ENCODE peak calls at places on chromosomes 11 and 22, in eight cellular contexts. One of them, this sample, is unnamed.

GRCh38 chr11:121575250-121575962 is 122.6 kb upstream of the SORL1-AS1 start:
- DNase-seq in GM18507: no peak
- DNase-seq in psoas muscle: peak
- DNase-seq in AG04449: no peak
- DNase-seq in mucosa of descending colon: peak
- DNase-seq in stimulated activated CD8-positive, alpha-beta memory T cell treated with anti-CD3 and anti-CD28 coated beads, Interleukin-7, amount 100 ng/mL, for 4 hours: no peak
- DNase-seq in progenitor cell of endocrine pancreas: no peak
- DNase-seq in mesendoderm: no peak
- DNase-seq in this sample: peak

GRCh38 chr22:20550851-20551744 is 43.7 kb downstream of the MED15 start:
- DNase-seq in GM18507: no peak
- DNase-seq in psoas muscle: peak
- DNase-seq in AG04449: no peak
- DNase-seq in mucosa of descending colon: no peak
- DNase-seq in stimulated activated CD8-positive, alpha-beta memory T cell treated with anti-CD3 and anti-CD28 coated beads, Interleukin-7, amount 100 ng/mL, for 4 hours: peak
- DNase-seq in progenitor cell of endocrine pancreas: no peak
- DNase-seq in mesendoderm: no peak
- DNase-seq in this sample: no peak

GRCh38 chr11:61654397-61654829 is 25.8 kb upstream of the DAGLA start:
- DNase-seq in GM18507: no peak
- DNase-seq in psoas muscle: peak
- DNase-seq in AG04449: no peak
- DNase-seq in mucosa of descending colon: peak
- DNase-seq in stimulated activated CD8-positive, alpha-beta memory T cell treated with anti-CD3 and anti-CD28 coated beads, Interleukin-7, amount 100 ng/mL, for 4 hours: no peak
- DNase-seq in progenitor cell of endocrine pancreas: no peak
- DNase-seq in mesendoderm: no peak
- DNase-seq in this sample: no peak

GRCh38 chr11:3942160-3942955 is 86.9 kb downstream of the STIM1 start:
- DNase-seq in GM18507: no peak
- DNase-seq in psoas muscle: no peak
- DNase-seq in AG04449: no peak
- DNase-seq in mucosa of descending colon: no peak
- DNase-seq in stimulated activated CD8-positive, alpha-beta memory T cell treated with anti-CD3 and anti-CD28 coated beads, Interleukin-7, amount 100 ng/mL, for 4 hours: no peak
- DNase-seq in progenitor cell of endocrine pancreas: no peak
- DNase-seq in mesendoderm: no peak
- DNase-seq in this sample: no peak

GRCh38 chr11:69295995-69296889 is 2.3 kb downstream of the MYEOV start:
- DNase-seq in GM18507: no peak
- DNase-seq in psoas muscle: peak
- DNase-seq in AG04449: no peak
- DNase-seq in mucosa of descending colon: peak
- DNase-seq in stimulated activated CD8-positive, alpha-beta memory T cell treated with anti-CD3 and anti-CD28 coated beads, Interleukin-7, amount 100 ng/mL, for 4 hours: no peak
- DNase-seq in progenitor cell of endocrine pancreas: no peak
- DNase-seq in mesendoderm: no peak
- DNase-seq in this sample: no peak

GRCh38 chr11:130407978-130408377 is 20.4 kb downstream of the ADAMTS8 start:
- DNase-seq in GM18507: no peak
- DNase-seq in psoas muscle: peak
- DNase-seq in AG04449: peak
- DNase-seq in mucosa of descending colon: no peak
- DNase-seq in stimulated activated CD8-positive, alpha-beta memory T cell treated with anti-CD3 and anti-CD28 coated beads, Interleukin-7, amount 100 ng/mL, for 4 hours: no peak
- DNase-seq in progenitor cell of endocrine pancreas: no peak
- DNase-seq in mesendoderm: no peak
- DNase-seq in this sample: no peak

GRCh38 chr11:36350137-36350513 is 54.0 kb downstream of the PRR5L start:
- DNase-seq in GM18507: no peak
- DNase-seq in psoas muscle: no peak
- DNase-seq in AG04449: no peak
- DNase-seq in mucosa of descending colon: no peak
- DNase-seq in stimulated activated CD8-positive, alpha-beta memory T cell treated with anti-CD3 and anti-CD28 coated beads, Interleukin-7, amount 100 ng/mL, for 4 hours: peak
- DNase-seq in progenitor cell of endocrine pancreas: no peak
- DNase-seq in mesendoderm: no peak
- DNase-seq in this sample: no peak

GRCh38 chr22:24434472-24435322 is 7.3 kb downstream of the ADORA2A start:
- DNase-seq in GM18507: no peak
- DNase-seq in psoas muscle: no peak
- DNase-seq in AG04449: no peak
- DNase-seq in mucosa of descending colon: peak
- DNase-seq in stimulated activated CD8-positive, alpha-beta memory T cell treated with anti-CD3 and anti-CD28 coated beads, Interleukin-7, amount 100 ng/mL, for 4 hours: peak
- DNase-seq in progenitor cell of endocrine pancreas: no peak
- DNase-seq in mesendoderm: no peak
- DNase-seq in this sample: no peak

GRCh38 chr11:13883042-13883441 is 79.5 kb upstream of the SPON1 start:
- DNase-seq in GM18507: no peak
- DNase-seq in psoas muscle: no peak
- DNase-seq in AG04449: no peak
- DNase-seq in mucosa of descending colon: no peak
- DNase-seq in stimulated activated CD8-positive, alpha-beta memory T cell treated with anti-CD3 and anti-CD28 coated beads, Interleukin-7, amount 100 ng/mL, for 4 hours: no peak
- DNase-seq in progenitor cell of endocrine pancreas: no peak
- DNase-seq in mesendoderm: no peak
- DNase-seq in this sample: no peak

GRCh38 chr11:70205766-70206165 is 2.7 kb downstream of the FADD start:
- DNase-seq in GM18507: no peak
- DNase-seq in psoas muscle: no peak
- DNase-seq in AG04449: no peak
- DNase-seq in mucosa of descending colon: no peak
- DNase-seq in stimulated activated CD8-positive, alpha-beta memory T cell treated with anti-CD3 and anti-CD28 coated beads, Interleukin-7, amount 100 ng/mL, for 4 hours: no peak
- DNase-seq in progenitor cell of endocrine pancreas: no peak
- DNase-seq in mesendoderm: peak
- DNase-seq in this sample: no peak

GRCh38 chr11:125429174-125429707 is 66.8 kb downstream of the FEZ1 start:
- DNase-seq in GM18507: peak
- DNase-seq in psoas muscle: peak
- DNase-seq in AG04449: no peak
- DNase-seq in mucosa of descending colon: peak
- DNase-seq in stimulated activated CD8-positive, alpha-beta memory T cell treated with anti-CD3 and anti-CD28 coated beads, Interleukin-7, amount 100 ng/mL, for 4 hours: peak
- DNase-seq in progenitor cell of endocrine pancreas: peak
- DNase-seq in mesendoderm: peak
- DNase-seq in this sample: no peak

GRCh38 chr22:43862074-43862881 is at the start of gene SULT4A1:
- DNase-seq in GM18507: no peak
- DNase-seq in psoas muscle: no peak
- DNase-seq in AG04449: no peak
- DNase-seq in mucosa of descending colon: no peak
- DNase-seq in stimulated activated CD8-positive, alpha-beta memory T cell treated with anti-CD3 and anti-CD28 coated beads, Interleukin-7, amount 100 ng/mL, for 4 hours: no peak
- DNase-seq in progenitor cell of endocrine pancreas: no peak
- DNase-seq in mesendoderm: peak
- DNase-seq in this sample: no peak

GRCh38 chr22:27137809-27138400 is 480.5 kb downstream of the MIAT start:
- DNase-seq in GM18507: no peak
- DNase-seq in psoas muscle: no peak
- DNase-seq in AG04449: no peak
- DNase-seq in mucosa of descending colon: no peak
- DNase-seq in stimulated activated CD8-positive, alpha-beta memory T cell treated with anti-CD3 and anti-CD28 coated beads, Interleukin-7, amount 100 ng/mL, for 4 hours: no peak
- DNase-seq in progenitor cell of endocrine pancreas: no peak
- DNase-seq in mesendoderm: no peak
- DNase-seq in this sample: no peak

GRCh38 chr22:43698403-43698802 is 113.7 kb downstream of the EFCAB6 start:
- DNase-seq in GM18507: no peak
- DNase-seq in psoas muscle: no peak
- DNase-seq in AG04449: no peak
- DNase-seq in mucosa of descending colon: no peak
- DNase-seq in stimulated activated CD8-positive, alpha-beta memory T cell treated with anti-CD3 and anti-CD28 coated beads, Interleukin-7, amount 100 ng/mL, for 4 hours: no peak
- DNase-seq in progenitor cell of endocrine pancreas: no peak
- DNase-seq in mesendoderm: no peak
- DNase-seq in this sample: no peak

GRCh38 chr11:71946144-71946571 is 17.3 kb downstream of the RNF121 start:
- DNase-seq in GM18507: no peak
- DNase-seq in psoas muscle: no peak
- DNase-seq in AG04449: no peak
- DNase-seq in mucosa of descending colon: no peak
- DNase-seq in stimulated activated CD8-positive, alpha-beta memory T cell treated with anti-CD3 and anti-CD28 coated beads, Interleukin-7, amount 100 ng/mL, for 4 hours: no peak
- DNase-seq in progenitor cell of endocrine pancreas: no peak
- DNase-seq in mesendoderm: no peak
- DNase-seq in this sample: no peak

GRCh38 chr22:37932821-37933578 is 20.4 kb downstream of the C22orf23 start:
- DNase-seq in GM18507: no peak
- DNase-seq in psoas muscle: no peak
- DNase-seq in AG04449: no peak
- DNase-seq in mucosa of descending colon: no peak
- DNase-seq in stimulated activated CD8-positive, alpha-beta memory T cell treated with anti-CD3 and anti-CD28 coated beads, Interleukin-7, amount 100 ng/mL, for 4 hours: no peak
- DNase-seq in progenitor cell of endocrine pancreas: no peak
- DNase-seq in mesendoderm: no peak
- DNase-seq in this sample: no peak

GRCh38 chr11:65780770-65781151 is at the start of gene AP5B1:
- DNase-seq in GM18507: peak
- DNase-seq in psoas muscle: peak
- DNase-seq in AG04449: no peak
- DNase-seq in mucosa of descending colon: peak
- DNase-seq in stimulated activated CD8-positive, alpha-beta memory T cell treated with anti-CD3 and anti-CD28 coated beads, Interleukin-7, amount 100 ng/mL, for 4 hours: peak
- DNase-seq in progenitor cell of endocrine pancreas: peak
- DNase-seq in mesendoderm: peak
- DNase-seq in this sample: no peak

GRCh38 chr11:16982809-16983208 is 31.4 kb downstream of the PLEKHA7 start:
- DNase-seq in GM18507: no peak
- DNase-seq in psoas muscle: no peak
- DNase-seq in AG04449: no peak
- DNase-seq in mucosa of descending colon: no peak
- DNase-seq in stimulated activated CD8-positive, alpha-beta memory T cell treated with anti-CD3 and anti-CD28 coated beads, Interleukin-7, amount 100 ng/mL, for 4 hours: no peak
- DNase-seq in progenitor cell of endocrine pancreas: no peak
- DNase-seq in mesendoderm: no peak
- DNase-seq in this sample: peak

GRCh38 chr11:122765487-122766131 is 72.7 kb upstream of the CRTAM start:
- DNase-seq in GM18507: no peak
- DNase-seq in psoas muscle: no peak
- DNase-seq in AG04449: no peak
- DNase-seq in mucosa of descending colon: no peak
- DNase-seq in stimulated activated CD8-positive, alpha-beta memory T cell treated with anti-CD3 and anti-CD28 coated beads, Interleukin-7, amount 100 ng/mL, for 4 hours: no peak
- DNase-seq in progenitor cell of endocrine pancreas: no peak
- DNase-seq in mesendoderm: no peak
- DNase-seq in this sample: peak

GRCh38 chr22:38404419-38404818 is 50.6 kb downstream of the KCNJ4 start:
- DNase-seq in GM18507: no peak
- DNase-seq in psoas muscle: no peak
- DNase-seq in AG04449: no peak
- DNase-seq in mucosa of descending colon: no peak
- DNase-seq in stimulated activated CD8-positive, alpha-beta memory T cell treated with anti-CD3 and anti-CD28 coated beads, Interleukin-7, amount 100 ng/mL, for 4 hours: no peak
- DNase-seq in progenitor cell of endocrine pancreas: no peak
- DNase-seq in mesendoderm: no peak
- DNase-seq in this sample: no peak

GRCh38 chr11:34432822-34433221 is 5.9 kb upstream of the CAT start:
- DNase-seq in GM18507: no peak
- DNase-seq in psoas muscle: no peak
- DNase-seq in AG04449: no peak
- DNase-seq in mucosa of descending colon: no peak
- DNase-seq in stimulated activated CD8-positive, alpha-beta memory T cell treated with anti-CD3 and anti-CD28 coated beads, Interleukin-7, amount 100 ng/mL, for 4 hours: no peak
- DNase-seq in progenitor cell of endocrine pancreas: no peak
- DNase-seq in mesendoderm: no peak
- DNase-seq in this sample: no peak

GRCh38 chr22:27671413-27671721 is 130.2 kb downstream of the MN1 start:
- DNase-seq in GM18507: no peak
- DNase-seq in psoas muscle: no peak
- DNase-seq in AG04449: no peak
- DNase-seq in mucosa of descending colon: no peak
- DNase-seq in stimulated activated CD8-positive, alpha-beta memory T cell treated with anti-CD3 and anti-CD28 coated beads, Interleukin-7, amount 100 ng/mL, for 4 hours: no peak
- DNase-seq in progenitor cell of endocrine pancreas: no peak
- DNase-seq in mesendoderm: no peak
- DNase-seq in this sample: no peak

GRCh38 chr22:27718186-27719032 is 83.1 kb downstream of the MN1 start:
- DNase-seq in GM18507: no peak
- DNase-seq in psoas muscle: peak
- DNase-seq in AG04449: peak
- DNase-seq in mucosa of descending colon: peak
- DNase-seq in stimulated activated CD8-positive, alpha-beta memory T cell treated with anti-CD3 and anti-CD28 coated beads, Interleukin-7, amount 100 ng/mL, for 4 hours: no peak
- DNase-seq in progenitor cell of endocrine pancreas: no peak
- DNase-seq in mesendoderm: peak
- DNase-seq in this sample: peak

GRCh38 chr11:61498767-61499341 is 9.7 kb upstream of the LRRC10B start:
- DNase-seq in GM18507: no peak
- DNase-seq in psoas muscle: no peak
- DNase-seq in AG04449: no peak
- DNase-seq in mucosa of descending colon: no peak
- DNase-seq in stimulated activated CD8-positive, alpha-beta memory T cell treated with anti-CD3 and anti-CD28 coated beads, Interleukin-7, amount 100 ng/mL, for 4 hours: no peak
- DNase-seq in progenitor cell of endocrine pancreas: no peak
- DNase-seq in mesendoderm: no peak
- DNase-seq in this sample: no peak

GRCh38 chr11:57649826-57650738 is at the start of gene YPEL4:
- DNase-seq in GM18507: no peak
- DNase-seq in psoas muscle: no peak
- DNase-seq in AG04449: no peak
- DNase-seq in mucosa of descending colon: no peak
- DNase-seq in stimulated activated CD8-positive, alpha-beta memory T cell treated with anti-CD3 and anti-CD28 coated beads, Interleukin-7, amount 100 ng/mL, for 4 hours: peak
- DNase-seq in progenitor cell of endocrine pancreas: no peak
- DNase-seq in mesendoderm: peak
- DNase-seq in this sample: no peak

GRCh38 chr22:17172172-17172833 is 13.2 kb upstream of the HDHD5 start:
- DNase-seq in GM18507: no peak
- DNase-seq in psoas muscle: peak
- DNase-seq in AG04449: no peak
- DNase-seq in mucosa of descending colon: peak
- DNase-seq in stimulated activated CD8-positive, alpha-beta memory T cell treated with anti-CD3 and anti-CD28 coated beads, Interleukin-7, amount 100 ng/mL, for 4 hours: no peak
- DNase-seq in progenitor cell of endocrine pancreas: no peak
- DNase-seq in mesendoderm: no peak
- DNase-seq in this sample: no peak

GRCh38 chr11:118006153-118006534 is 19.9 kb downstream of the IL10RA start:
- DNase-seq in GM18507: no peak
- DNase-seq in psoas muscle: no peak
- DNase-seq in AG04449: no peak
- DNase-seq in mucosa of descending colon: no peak
- DNase-seq in stimulated activated CD8-positive, alpha-beta memory T cell treated with anti-CD3 and anti-CD28 coated beads, Interleukin-7, amount 100 ng/mL, for 4 hours: no peak
- DNase-seq in progenitor cell of endocrine pancreas: no peak
- DNase-seq in mesendoderm: no peak
- DNase-seq in this sample: no peak

This sample was measured in epithelial cell of proximal tubule.